ENCODE peak calls at places on chromosomes 1 and 21, in seven cellular contexts. One of them, this sample, is unnamed.

GRCh38 chr1:165376041-165376810 is 19.7 kb upstream of the LMX1A start:
- DNase-seq in GM10248: no peak
- DNase-seq in ovary: peak
- DNase-seq in pancreas: peak
- DNase-seq in neural crest cell: peak
- DNase-seq in vagina: no peak
- DNase-seq in Caco-2: no peak
- DNase-seq in this sample: no peak

GRCh38 chr1:22309572-22309971 is 142.1 kb upstream of the ZBTB40 start:
- DNase-seq in neural crest cell: no peak
- DNase-seq in Caco-2: no peak
- DNase-seq in ovary: no peak
- DNase-seq in GM10248: no peak
- DNase-seq in vagina: no peak
- DNase-seq in pancreas: no peak
- DNase-seq in this sample: no peak

GRCh38 chr1:18951818-18952391 is 4.6 kb downstream of the IFFO2 start:
- DNase-seq in pancreas: no peak
- DNase-seq in ovary: no peak
- DNase-seq in vagina: no peak
- DNase-seq in neural crest cell: no peak
- DNase-seq in GM10248: peak
- DNase-seq in Caco-2: no peak
- DNase-seq in this sample: peak

GRCh38 chr1:119626841-119627240 is 21.2 kb downstream of the ZNF697 start:
- DNase-seq in Caco-2: no peak
- DNase-seq in GM10248: no peak
- DNase-seq in vagina: no peak
- DNase-seq in pancreas: no peak
- DNase-seq in neural crest cell: no peak
- DNase-seq in ovary: no peak
- DNase-seq in this sample: no peak

GRCh38 chr1:51969038-51969705 is 21.3 kb downstream of the RAB3B start:
- DNase-seq in GM10248: no peak
- DNase-seq in ovary: no peak
- DNase-seq in neural crest cell: no peak
- DNase-seq in pancreas: no peak
- DNase-seq in vagina: no peak
- DNase-seq in Caco-2: peak
- DNase-seq in this sample: no peak

GRCh38 chr1:65063025-65063424 is 85.0 kb upstream of the AK4 start:
- DNase-seq in ovary: no peak
- DNase-seq in GM10248: no peak
- DNase-seq in pancreas: no peak
- DNase-seq in Caco-2: no peak
- DNase-seq in vagina: no peak
- DNase-seq in neural crest cell: no peak
- DNase-seq in this sample: no peak

GRCh38 chr1:16189921-16190499 is 22.4 kb downstream of the ARHGEF19 start:
- DNase-seq in neural crest cell: no peak
- DNase-seq in pancreas: no peak
- DNase-seq in GM10248: no peak
- DNase-seq in ovary: no peak
- DNase-seq in vagina: no peak
- DNase-seq in Caco-2: no peak
- DNase-seq in this sample: no peak

GRCh38 chr21:36229181-36229580 is 72.6 kb downstream of the DOP1B start:
- DNase-seq in vagina: no peak
- DNase-seq in Caco-2: no peak
- DNase-seq in neural crest cell: no peak
- DNase-seq in pancreas: no peak
- DNase-seq in GM10248: no peak
- DNase-seq in ovary: no peak
- DNase-seq in this sample: no peak

GRCh38 chr1:150615346-150616201 is 13.8 kb downstream of the ENSA start:
- DNase-seq in vagina: no peak
- DNase-seq in Caco-2: no peak
- DNase-seq in pancreas: no peak
- DNase-seq in ovary: no peak
- DNase-seq in neural crest cell: no peak
- DNase-seq in GM10248: no peak
- DNase-seq in this sample: no peak

GRCh38 chr1:207404849-207405525 is 49.1 kb upstream of the CR2 start:
- DNase-seq in pancreas: no peak
- DNase-seq in ovary: no peak
- DNase-seq in vagina: no peak
- DNase-seq in GM10248: peak
- DNase-seq in neural crest cell: no peak
- DNase-seq in Caco-2: peak
- DNase-seq in this sample: no peak

GRCh38 chr1:151801846-151802245 is 3.4 kb downstream of the LINGO4 start:
- DNase-seq in pancreas: no peak
- DNase-seq in GM10248: no peak
- DNase-seq in Caco-2: no peak
- DNase-seq in ovary: no peak
- DNase-seq in vagina: no peak
- DNase-seq in neural crest cell: no peak
- DNase-seq in this sample: no peak

GRCh38 chr1:36533897-36534296 is 51.2 kb upstream of the CSF3R start:
- DNase-seq in pancreas: no peak
- DNase-seq in vagina: no peak
- DNase-seq in ovary: no peak
- DNase-seq in neural crest cell: no peak
- DNase-seq in Caco-2: no peak
- DNase-seq in GM10248: no peak
- DNase-seq in this sample: no peak

GRCh38 chr1:38332649-38333310 is 286.2 kb upstream of the POU3F1 start:
- DNase-seq in Caco-2: no peak
- DNase-seq in pancreas: no peak
- DNase-seq in ovary: no peak
- DNase-seq in neural crest cell: no peak
- DNase-seq in GM10248: no peak
- DNase-seq in vagina: no peak
- DNase-seq in this sample: no peak

GRCh38 chr1:8984990-8985389 is 39.3 kb downstream of the CA6 start:
- DNase-seq in ovary: no peak
- DNase-seq in GM10248: no peak
- DNase-seq in Caco-2: no peak
- DNase-seq in pancreas: no peak
- DNase-seq in neural crest cell: no peak
- DNase-seq in vagina: no peak
- DNase-seq in this sample: no peak

GRCh38 chr1:245807954-245808719 is 653.4 kb downstream of the KIF26B start:
- DNase-seq in Caco-2: no peak
- DNase-seq in ovary: no peak
- DNase-seq in pancreas: no peak
- DNase-seq in GM10248: peak
- DNase-seq in vagina: no peak
- DNase-seq in neural crest cell: no peak
- DNase-seq in this sample: no peak

GRCh38 chr21:35011681-35012080 is 37.4 kb downstream of the RUNX1 start:
- DNase-seq in pancreas: no peak
- DNase-seq in GM10248: no peak
- DNase-seq in vagina: no peak
- DNase-seq in ovary: no peak
- DNase-seq in Caco-2: no peak
- DNase-seq in neural crest cell: no peak
- DNase-seq in this sample: no peak

GRCh38 chr1:35452086-35452485 is 105.1 kb downstream of the KIAA0319L start:
- DNase-seq in vagina: no peak
- DNase-seq in pancreas: no peak
- DNase-seq in ovary: no peak
- DNase-seq in Caco-2: no peak
- DNase-seq in neural crest cell: no peak
- DNase-seq in GM10248: no peak
- DNase-seq in this sample: no peak

GRCh38 chr1:173853074-173853473 is 14.7 kb downstream of the GAS5 start:
- DNase-seq in neural crest cell: no peak
- DNase-seq in vagina: no peak
- DNase-seq in GM10248: no peak
- DNase-seq in ovary: no peak
- DNase-seq in pancreas: no peak
- DNase-seq in Caco-2: no peak
- DNase-seq in this sample: no peak

GRCh38 chr1:91803847-91804545 is 82.0 kb downstream of the TGFBR3 start:
- DNase-seq in neural crest cell: no peak
- DNase-seq in pancreas: no peak
- DNase-seq in Caco-2: no peak
- DNase-seq in GM10248: peak
- DNase-seq in ovary: no peak
- DNase-seq in vagina: no peak
- DNase-seq in this sample: no peak

GRCh38 chr1:189185077-189185476 is 1292.6 kb downstream of the BRINP3 start:
- DNase-seq in pancreas: no peak
- DNase-seq in GM10248: no peak
- DNase-seq in vagina: no peak
- DNase-seq in neural crest cell: no peak
- DNase-seq in ovary: no peak
- DNase-seq in Caco-2: no peak
- DNase-seq in this sample: no peak

GRCh38 chr21:33020558-33021100 is 5.1 kb upstream of the OLIG2 start:
- DNase-seq in pancreas: no peak
- DNase-seq in vagina: no peak
- DNase-seq in ovary: no peak
- DNase-seq in neural crest cell: no peak
- DNase-seq in GM10248: peak
- DNase-seq in Caco-2: no peak
- DNase-seq in this sample: no peak

GRCh38 chr1:214902636-214903320 is 179.8 kb upstream of the KCNK2 start:
- DNase-seq in vagina: no peak
- DNase-seq in neural crest cell: no peak
- DNase-seq in Caco-2: no peak
- DNase-seq in ovary: no peak
- DNase-seq in GM10248: no peak
- DNase-seq in pancreas: no peak
- DNase-seq in this sample: no peak

GRCh38 chr21:37281993-37282392 is 14.9 kb upstream of the VPS26C start:
- DNase-seq in ovary: no peak
- DNase-seq in Caco-2: peak
- DNase-seq in vagina: no peak
- DNase-seq in GM10248: no peak
- DNase-seq in pancreas: no peak
- DNase-seq in neural crest cell: no peak
- DNase-seq in this sample: no peak

GRCh38 chr1:171441278-171441677 is 44.1 kb upstream of the PRRC2C start:
- DNase-seq in Caco-2: no peak
- DNase-seq in vagina: no peak
- DNase-seq in ovary: no peak
- DNase-seq in neural crest cell: no peak
- DNase-seq in pancreas: no peak
- DNase-seq in GM10248: no peak
- DNase-seq in this sample: no peak

GRCh38 chr1:216183007-216183406 is 240.2 kb downstream of the USH2A start:
- DNase-seq in neural crest cell: no peak
- DNase-seq in Caco-2: peak
- DNase-seq in vagina: no peak
- DNase-seq in pancreas: no peak
- DNase-seq in GM10248: no peak
- DNase-seq in ovary: no peak
- DNase-seq in this sample: no peak

GRCh38 chr21:16534408-16535099 is 804.8 kb downstream of the USP25 start:
- DNase-seq in pancreas: peak
- DNase-seq in GM10248: no peak
- DNase-seq in vagina: no peak
- DNase-seq in ovary: peak
- DNase-seq in neural crest cell: no peak
- DNase-seq in Caco-2: no peak
- DNase-seq in this sample: no peak

GRCh38 chr1:33446590-33446989 is 15.7 kb upstream of the PHC2 start:
- DNase-seq in neural crest cell: no peak
- DNase-seq in GM10248: no peak
- DNase-seq in vagina: no peak
- DNase-seq in Caco-2: no peak
- DNase-seq in pancreas: no peak
- DNase-seq in ovary: no peak
- DNase-seq in this sample: no peak

GRCh38 chr1:77857557-77857956 is 30.9 kb upstream of the NEXN start:
- DNase-seq in Caco-2: no peak
- DNase-seq in GM10248: no peak
- DNase-seq in ovary: no peak
- DNase-seq in vagina: no peak
- DNase-seq in neural crest cell: no peak
- DNase-seq in pancreas: no peak
- DNase-seq in this sample: no peak

GRCh38 chr1:156259805-156260204 is 11.9 kb upstream of the PAQR6 start:
- DNase-seq in GM10248: no peak
- DNase-seq in ovary: no peak
- DNase-seq in Caco-2: peak
- DNase-seq in neural crest cell: no peak
- DNase-seq in pancreas: no peak
- DNase-seq in vagina: no peak
- DNase-seq in this sample: no peak
- TF ChIP-seq CTCF in GM10248: peak
- TF ChIP-seq CTCF in ovary: no peak
- TF ChIP-seq CTCF in Caco-2: no peak
- TF ChIP-seq CTCF in neural crest cell: no peak
- TF ChIP-seq CTCF in pancreas: no peak
- TF ChIP-seq CTCF in vagina: no peak
- TF ChIP-seq CTCF in this sample: no peak

GRCh38 chr1:201546093-201546492 is 7.2 kb downstream of the NAV1 start:
- DNase-seq in Caco-2: peak
- DNase-seq in ovary: no peak
- DNase-seq in GM10248: no peak
- DNase-seq in vagina: no peak
- DNase-seq in pancreas: no peak
- DNase-seq in neural crest cell: no peak
- DNase-seq in this sample: no peak
- TF ChIP-seq CTCF in Caco-2: no peak
- TF ChIP-seq CTCF in ovary: no peak
- TF ChIP-seq CTCF in GM10248: no peak
- TF ChIP-seq CTCF in vagina: no peak
- TF ChIP-seq CTCF in pancreas: no peak
- TF ChIP-seq CTCF in neural crest cell: no peak
- TF ChIP-seq CTCF in this sample: no peak

DNA sequence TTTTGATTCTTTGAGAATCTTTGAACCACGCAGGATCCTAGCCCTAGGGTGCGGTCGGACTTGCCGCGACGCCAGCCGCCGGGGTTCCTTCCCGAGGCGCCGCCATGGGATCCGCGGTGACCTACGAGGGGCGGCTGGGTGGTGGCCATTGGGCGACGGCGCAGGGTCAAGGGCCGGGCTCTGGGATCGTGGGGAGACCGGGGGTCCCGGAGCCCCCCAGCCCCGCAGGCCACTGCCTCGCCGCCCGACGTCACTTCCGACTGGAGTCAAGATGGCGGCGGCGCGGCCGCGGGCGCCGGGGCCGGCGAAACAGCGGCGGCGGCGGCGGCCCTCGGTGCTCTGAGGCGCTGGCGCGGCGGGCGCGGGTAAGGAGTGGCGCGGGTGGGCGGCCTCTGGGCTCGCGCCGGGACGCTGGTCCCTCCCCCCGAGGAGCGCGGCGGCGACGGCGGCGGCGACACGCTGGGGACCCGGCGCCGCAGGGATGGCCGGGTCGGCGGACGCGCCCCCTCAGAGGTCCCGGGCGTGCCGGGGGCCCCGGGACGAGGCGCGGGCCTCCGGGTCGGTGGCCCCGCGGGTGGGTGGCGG is at the start of gene PRDM2:
- DNase-seq in neural crest cell: peak
- DNase-seq in GM10248: peak
- DNase-seq in pancreas: peak
- DNase-seq in Caco-2: peak
- DNase-seq in ovary: peak
- DNase-seq in vagina: no peak
- DNase-seq in this sample: peak
- TF ChIP-seq CTCF in neural crest cell: no peak
- TF ChIP-seq CTCF in GM10248: no peak
- TF ChIP-seq CTCF in pancreas: no peak
- TF ChIP-seq CTCF in Caco-2: no peak
- TF ChIP-seq CTCF in ovary: no peak
- TF ChIP-seq CTCF in vagina: no peak
- TF ChIP-seq CTCF in this sample: no peak

GRCh38 chr1:183353597-183353996 is 64.6 kb downstream of the NMNAT2 start:
- DNase-seq in ovary: no peak
- DNase-seq in vagina: no peak
- DNase-seq in GM10248: no peak
- DNase-seq in pancreas: no peak
- DNase-seq in Caco-2: no peak
- DNase-seq in neural crest cell: no peak
- DNase-seq in this sample: no peak
- TF ChIP-seq CTCF in ovary: no peak
- TF ChIP-seq CTCF in vagina: no peak
- TF ChIP-seq CTCF in GM10248: no peak
- TF ChIP-seq CTCF in pancreas: no peak
- TF ChIP-seq CTCF in Caco-2: no peak
- TF ChIP-seq CTCF in neural crest cell: no peak
- TF ChIP-seq CTCF in this sample: no peak